ENCODE peak calls at places on chromosomes 13 and 19, in seven cellular contexts. O, X, H, P, F, M and L are unnamed samples.

GRCh38 chr13:98014766-98015165 is 61.3 kb downstream of the IPO5 start:
- DNase-seq in M (no peak), H (peak; percentile 49), X (no peak), F (no peak), P (no peak), O (no peak), L (no peak)

GRCh38 chr13:59734393-59734792 is 429.3 kb downstream of the DIAPH3 start:
- DNase-seq in H (no peak), F (no peak), M (no peak), P (no peak), X (no peak), O (no peak), L (no peak)

GRCh38 chr13:99033814-99034213 is 56.0 kb upstream of the DOCK9 start:
- DNase-seq in F (no peak), O (no peak), P (no peak), X (no peak), M (no peak), H (no peak), L (no peak)

GRCh38 chr13:93927431-93927830 is 552.1 kb downstream of the DCT start:
- DNase-seq in O (no peak), X (no peak), P (no peak), H (no peak), F (no peak), M (no peak), L (no peak)

GRCh38 chr19:30135797-30136196 is 193.8 kb downstream of the URI1 start:
- DNase-seq in F (no peak), M (no peak), X (no peak), H (no peak), P (no peak), O (no peak), L (no peak)

GRCh38 chr19:9947441-9947840 is 11.1 kb upstream of the OLFM2 start:
- DNase-seq in M (no peak), O (no peak), P (no peak), X (no peak), H (no peak), F (no peak), L (no peak)

GRCh38 chr13:39385621-39386231 is 217.3 kb downstream of the LHFPL6 start:
- DNase-seq in H (peak; percentile 35), X (no peak), P (no peak), M (no peak), O (no peak), F (no peak), L (no peak)

GRCh38 chr19:5292453-5292842 is 48.2 kb downstream of the PTPRS start:
- DNase-seq in M (peak; percentile 43), P (no peak), O (no peak), F (peak; percentile 30), X (no peak), H (no peak), L (no peak)

GRCh38 chr13:72121466-72121865 is 254.5 kb upstream of the DACH1 start:
- DNase-seq in P (no peak), M (no peak), O (no peak), F (no peak), X (no peak), H (no peak), L (no peak)

GRCh38 chr13:41224113-41225110 is 30.0 kb upstream of the KBTBD7 start:
- DNase-seq in X (no peak), F (no peak), M (no peak), H (peak; percentile 76), P (no peak), O (no peak), L (no peak)

GRCh38 chr19:51096473-51097165 is 11.6 kb downstream of the CTU1 start:
- DNase-seq in H (no peak), M (no peak), X (no peak), P (no peak), O (no peak), F (no peak), L (no peak)

GRCh38 chr13:29292045-29292444 is 303.4 kb downstream of the SLC7A1 start:
- DNase-seq in X (no peak), H (no peak), M (no peak), P (no peak), O (no peak), F (no peak), L (no peak)